ENCODE peak calls at places on chromosomes 4 and X, in five cellular contexts. D is SK-N-SH; H is frontal cortex; M is naive thymus-derived CD8-positive, alpha-beta T cell; P is thoracic aorta. J is an unnamed sample.
A peak's percentile ranks its signal among the peaks of the same experiment; 100 is the strongest.

GRCh38 chr4:182083681-182084410 is 159.4 kb upstream of the TENM3 start:
- DNase-seq in D (no peak), H (no peak), M (no peak), P (no peak), J (no peak)

GRCh38 chr4:159655547-159655946 is 552.7 kb downstream of the RAPGEF2 start:
- DNase-seq in D (no peak), H (no peak), M (no peak), P (no peak), J (no peak)

GRCh38 chr4:1246901-1247810 is 1.8 kb downstream of the CTBP1 start:
- DNase-seq in D (peak; percentile 64), H (peak; percentile 22), M (no peak), P (no peak), J (no peak)

GRCh38 chr4:95193391-95194224 is 355.2 kb downstream of the UNC5C start:
- DNase-seq in D (peak; percentile 32), H (no peak), M (no peak), P (no peak), J (no peak)

GRCh38 chrX:112513154-112513553 is 166.6 kb downstream of the LHFPL1 start:
- DNase-seq in D (no peak), H (no peak), M (no peak), P (no peak), J (no peak)

GRCh38 chr4:69858683-69859082 is 1.3 kb downstream of the SULT1E1 start:
- DNase-seq in D (no peak), H (no peak), M (no peak), P (no peak), J (no peak)

GRCh38 chr4:108029321-108029720 is 39.6 kb downstream of the HADH start:
- DNase-seq in D (no peak), H (no peak), M (peak; percentile 33), P (no peak), J (peak; percentile 17)

GRCh38 chr4:118981171-118981838 is 92.7 kb downstream of the SYNPO2 start:
- DNase-seq in D (no peak), H (no peak), M (no peak), P (no peak), J (no peak)